ENCODE peak calls at places on chromosomes 2 and 18, in five cellular contexts. B is H7, Z is HT1080, J is head of caudate nucleus, V is RWPE1. C is an unnamed sample.

GRCh38 chr2:227655454-227655853 is 11.2 kb upstream of the SCYGR5 start:
- DNase-seq in Z (peak), B (no peak), J (no peak), V (peak), C (peak)

GRCh38 chr2:179691235-179691634 is 170.2 kb downstream of the ZNF385B start:
- DNase-seq in Z (no peak), B (no peak), J (no peak), V (no peak), C (no peak)

GRCh38 chr2:207746131-207746530 is 23.6 kb downstream of the FZD5 start:
- DNase-seq in Z (peak), B (peak), V (peak), J (peak), C (peak)

GRCh38 chr2:238851026-238851425 is 3.1 kb downstream of the TWIST2 start:
- DNase-seq in B (no peak), J (no peak), Z (no peak), V (no peak), C (no peak)

GRCh38 chr18:30583768-30584167 is 458.8 kb downstream of the DSC3 start:
- DNase-seq in V (no peak), B (no peak), J (no peak), Z (no peak), C (no peak)

GRCh38 chr2:221677688-221678087 is 105.6 kb upstream of the EPHA4 start:
- DNase-seq in J (no peak), V (no peak), Z (no peak), B (no peak), C (no peak)

GRCh38 chr2:129902731-129903585 is 76.5 kb upstream of the RAB6C start:
- DNase-seq in Z (no peak), J (no peak), B (peak), V (no peak), C (no peak)

GRCh38 chr18:70421471-70421870 is 132.6 kb downstream of the SOCS6 start:
- DNase-seq in J (no peak), Z (peak), B (no peak), V (peak), C (peak)

GRCh38 chr2:60512641-60513040 is 40.8 kb downstream of the BCL11A start:
- DNase-seq in V (peak), B (no peak), J (no peak), Z (no peak), C (no peak)

GRCh38 chr2:108447947-108448677 is 894 bp upstream of the GCC2 start:
- DNase-seq in J (no peak), B (no peak), Z (no peak), V (no peak), C (no peak)

GRCh38 chr2:30236591-30237245 is 5.4 kb downstream of the LBH start:
- DNase-seq in B (no peak), V (no peak), J (no peak), Z (no peak), C (no peak)

GRCh38 chr2:226336283-226336682 is 463.3 kb downstream of the IRS1 start:
- DNase-seq in J (no peak), B (no peak), Z (peak), V (no peak), C (no peak)

GRCh38 chr2:210502997-210503621 is 26.6 kb upstream of the LANCL1 start:
- DNase-seq in J (peak), V (peak), Z (peak), B (peak), C (peak)

GRCh38 chr2:33209976-33210375 is 263.2 kb downstream of the LTBP1 start:
- DNase-seq in V (no peak), B (no peak), J (no peak), Z (peak), C (peak)

GRCh38 chr2:101806123-101806522 is 108.6 kb downstream of the MAP4K4 start:
- DNase-seq in Z (peak), V (peak), B (peak), J (no peak), C (peak)

GRCh38 chr2:240642061-240642805 is 17.0 kb downstream of the GPR35 start:
- DNase-seq in Z (no peak), J (no peak), V (no peak), B (peak), C (no peak)

GRCh38 chr2:26491563-26492167 is 13.7 kb upstream of the OTOF start:
- DNase-seq in Z (no peak), V (no peak), B (no peak), J (no peak), C (no peak)

GRCh38 chr18:2855560-2856350 is 8.9 kb downstream of the EMILIN2 start:
- DNase-seq in B (no peak), Z (no peak), V (no peak), J (no peak), C (no peak)

GRCh38 chr2:219277703-219278654 is 1.2 kb upstream of the DNAJB2 start:
- DNase-seq in B (peak), Z (peak), J (peak), V (peak), C (peak)

GRCh38 chr2:96340493-96341414 is 5.2 kb downstream of the NCAPH start:
- DNase-seq in V (no peak), B (no peak), J (no peak), Z (no peak), C (no peak)

GRCh38 chr18:55284614-55285013 is 303.4 kb downstream of the TCF4 start:
- DNase-seq in J (no peak), Z (no peak), V (no peak), B (no peak), C (no peak)

GRCh38 chr2:46584134-46584533 is 104.8 kb downstream of the TMEM247 start:
- DNase-seq in V (no peak), B (no peak), J (no peak), Z (no peak), C (no peak)

GRCh38 chr2:128783193-128783671 is 464.6 kb upstream of the HS6ST1 start:
- DNase-seq in J (no peak), B (peak), V (no peak), Z (no peak), C (no peak)

GRCh38 chr2:25245141-25245540 is 76.8 kb upstream of the POMC start:
- DNase-seq in B (no peak), J (no peak), V (no peak), Z (no peak), C (no peak)

GRCh38 chr18:48690494-48690893 is 151.7 kb downstream of the CTIF start:
- DNase-seq in V (no peak), J (no peak), B (no peak), Z (no peak), C (no peak)

GRCh38 chr2:27932396-27932795 is 41.9 kb downstream of the BABAM2 start:
- DNase-seq in Z (peak), V (peak), B (no peak), J (no peak), C (peak)

GRCh38 chr2:28164280-28164801 is 228.3 kb upstream of the FOSL2 start:
- DNase-seq in V (no peak), J (no peak), B (no peak), Z (no peak), C (no peak)

GRCh38 chr2:155965415-155966070 is 367.0 kb downstream of the NR4A2 start:
- DNase-seq in J (no peak), B (no peak), Z (peak), V (peak), C (no peak)

GRCh38 chr2:42136832-42137821 is 32.0 kb upstream of the EML4 start:
- DNase-seq in Z (no peak), V (no peak), J (no peak), B (no peak), C (peak)

GRCh38 chr2:133732982-133733670 is 164.9 kb upstream of the NCKAP5 start:
- DNase-seq in Z (peak), J (no peak), V (no peak), B (no peak), C (no peak)

GRCh38 chr2:239545741-239546392 is 145.0 kb upstream of the HDAC4 start:
- DNase-seq in J (no peak), Z (no peak), V (no peak), B (no peak), C (no peak)

C was measured in Daoy.